ENCODE peak calls at places on chromosomes 12 and 14, in nine cellular contexts. Q, I, P, F, B, U, E, V and G are unnamed samples.
A peak's percentile ranks its signal among the peaks of the same experiment; 100 is the strongest.

GRCh38 chr12:47302111-47302597 is 222.4 kb upstream of the AMIGO2 start:
- DNase-seq in V (no peak), U (no peak), F (peak; percentile 22), B (no peak), P (peak; percentile 36), Q (no peak), I (no peak), E (no peak), G (no peak)

GRCh38 chr12:19127270-19127669 is 2.3 kb upstream of the PLEKHA5 start:
- DNase-seq in V (no peak), E (no peak), P (no peak), F (no peak), I (no peak), B (no peak), U (no peak), Q (no peak), G (no peak)

GRCh38 chr14:50871223-50871622 is 630 bp upstream of the ABHD12B start:
- DNase-seq in V (no peak), I (no peak), E (no peak), B (no peak), U (no peak), Q (no peak), P (no peak), F (no peak), G (no peak)

GRCh38 chr12:84919271-84919670 is 6.7 kb upstream of the SLC6A15 start:
- DNase-seq in P (no peak), I (no peak), F (no peak), E (no peak), B (no peak), V (no peak), Q (peak; percentile 80), U (no peak), G (no peak)

GRCh38 chr12:80189241-80189640 is 89.9 kb downstream of the OTOGL start:
- DNase-seq in Q (no peak), I (no peak), F (no peak), V (no peak), E (no peak), P (no peak), U (no peak), B (no peak), G (no peak)

GRCh38 chr12:52591521-52591920 is 9.7 kb downstream of the KRT72 start:
- DNase-seq in B (no peak), F (no peak), I (no peak), U (no peak), V (no peak), E (no peak), P (no peak), Q (no peak), G (no peak)

GRCh38 chr12:62214847-62215246 is 45.4 kb upstream of the USP15 start:
- DNase-seq in V (no peak), E (no peak), I (no peak), F (no peak), P (no peak), B (no peak), U (no peak), Q (peak; percentile 53), G (no peak)

GRCh38 chr14:103627073-103628025 is 1.7 kb upstream of the KLC1 start:
- DNase-seq in P (no peak), F (no peak), B (no peak), V (no peak), I (no peak), U (no peak), E (no peak), Q (no peak), G (no peak)

GRCh38 chr12:89529738-89530137 is 3.9 kb upstream of the POC1B start:
- DNase-seq in U (no peak), P (no peak), I (no peak), E (no peak), B (no peak), F (peak; percentile 43), Q (peak; percentile 64), V (no peak), G (no peak)

GRCh38 chr14:49895480-49895879 is 2.6 kb downstream of the ARF6 start:
- DNase-seq in V (no peak), Q (peak; percentile 38), B (no peak), F (no peak), I (no peak), E (no peak), P (no peak), U (no peak), G (no peak)

GRCh38 chr14:21408152-21408551 is 24.3 kb upstream of the SUPT16H start:
- DNase-seq in F (no peak), I (no peak), Q (peak; percentile 56), B (no peak), V (no peak), E (no peak), U (no peak), P (no peak), G (no peak)

DNA sequence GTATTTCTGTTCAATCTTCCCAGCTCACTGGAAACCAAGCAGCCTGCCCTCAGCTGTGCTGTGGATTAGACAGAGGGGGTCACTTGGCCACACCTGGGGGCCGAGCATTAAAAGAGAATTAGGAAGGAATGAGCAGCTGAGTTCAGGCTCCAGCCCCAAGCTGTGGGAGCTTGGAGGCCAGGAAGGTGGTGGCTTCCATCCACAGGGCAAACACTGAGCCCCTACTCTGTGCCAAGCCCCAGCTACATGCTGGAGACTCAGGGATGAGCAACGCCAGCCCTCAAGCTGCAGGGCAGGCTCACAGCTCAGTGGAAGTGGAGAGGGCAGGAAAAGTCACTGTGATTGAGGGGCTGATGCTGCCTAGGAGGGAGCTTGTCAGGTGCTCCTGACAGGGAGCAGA is 412.7 kb downstream of the BCL11B start:
- DNase-seq in F (no peak), P (no peak), I (no peak), E (no peak), V (no peak), Q (no peak), B (no peak), U (no peak), G (no peak)
- H3K27me3 ChIP-seq in F (no peaks in the 10 kb centered on the region), P (no peaks in the 10 kb centered on the region), I (peaks cover 18% of the 10 kb centered on the region), E (no peaks in the 10 kb centered on the region), V (no peaks in the 10 kb centered on the region), Q (peaks cover 2% of the 10 kb centered on the region), B (no peaks in the 10 kb centered on the region), U (no peaks in the 10 kb centered on the region), G (no peaks in the 10 kb centered on the region)

GRCh38 chr14:76500480-76500879 is 124.5 kb downstream of the ESRRB start:
- DNase-seq in B (peak; percentile 7), Q (no peak), I (no peak), U (no peak), F (no peak), P (no peak), V (no peak), E (no peak), G (no peak)

GRCh38 chr14:76501156-76501555 is 125.2 kb downstream of the ESRRB start:
- DNase-seq in E (no peak), I (no peak), F (no peak), B (peak; percentile 37), Q (no peak), V (no peak), U (no peak), P (no peak), G (no peak)

GRCh38 chr14:76499399-76499798 is 123.5 kb downstream of the ESRRB start:
- DNase-seq in U (no peak), P (no peak), V (no peak), I (no peak), E (no peak), F (no peak), B (no peak), Q (no peak), G (no peak)

GRCh38 chr14:76498976-76499375 is 123.0 kb downstream of the ESRRB start:
- DNase-seq in E (no peak), V (no peak), Q (no peak), F (no peak), P (no peak), B (peak; percentile 14), U (no peak), I (no peak), G (no peak)

GRCh38 chr14:76500011-76500410 is 124.1 kb downstream of the ESRRB start:
- DNase-seq in F (no peak), B (peak; percentile 84), U (no peak), E (no peak), Q (peak; percentile 7), V (no peak), I (peak; percentile 44), P (no peak), G (no peak)
- H3K27me3 ChIP-seq in F (no peaks in the 10 kb centered on the region), B (no peaks in the 10 kb centered on the region), U (no peaks in the 10 kb centered on the region), E (no peaks in the 10 kb centered on the region), Q (peaks cover 5% of the 10 kb centered on the region), V (no peaks in the 10 kb centered on the region), I (no peaks in the 10 kb centered on the region), P (no peaks in the 10 kb centered on the region), G (no peaks in the 10 kb centered on the region)

GRCh38 chr12:113500662-113501435 is 29.2 kb upstream of the LHX5 start:
- DNase-seq in E (no peak), B (no peak), P (no peak), Q (no peak), U (no peak), I (no peak), F (peak; percentile 87), V (no peak), G (no peak)

GRCh38 chr12:113497709-113498108 is 26.0 kb upstream of the LHX5 start:
- DNase-seq in P (no peak), U (no peak), B (no peak), I (no peak), V (no peak), E (no peak), F (no peak), Q (no peak), G (no peak)

DNA sequence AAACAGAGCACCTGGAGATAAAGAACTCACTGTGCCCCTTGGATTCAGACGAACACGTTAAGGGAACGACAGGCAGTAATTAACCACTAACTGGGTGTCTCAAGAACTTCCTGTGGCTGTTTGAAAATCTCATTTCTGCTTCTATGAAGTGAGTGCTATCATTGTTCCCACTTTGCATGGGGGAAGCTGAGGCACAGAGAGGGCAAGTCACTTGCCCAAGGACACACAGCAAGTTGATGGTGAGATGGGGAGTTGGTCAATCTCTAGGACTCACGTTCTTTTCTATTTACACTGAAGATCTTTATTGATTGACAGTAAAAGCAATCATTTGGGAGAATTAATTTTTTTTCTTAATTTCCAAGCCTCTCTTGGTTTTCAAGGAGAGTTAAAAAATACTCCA is 26.8 kb upstream of the LHX5 start:
- DNase-seq in I (no peak), B (no peak), F (no peak), P (no peak), U (no peak), V (no peak), Q (no peak), E (no peak), G (no peak)
- H3K27me3 ChIP-seq in I (peaks cover 42% of the 10 kb centered on the region), B (no peaks in the 10 kb centered on the region), F (peaks cover 1% of the 10 kb centered on the region), P (peaks cover 3% of the 10 kb centered on the region), U (no peaks in the 10 kb centered on the region), V (peaks cover 5% of the 10 kb centered on the region), Q (no peaks in the 10 kb centered on the region), E (peaks cover 6% of the 10 kb centered on the region), G (no peaks in the 10 kb centered on the region)

DNA sequence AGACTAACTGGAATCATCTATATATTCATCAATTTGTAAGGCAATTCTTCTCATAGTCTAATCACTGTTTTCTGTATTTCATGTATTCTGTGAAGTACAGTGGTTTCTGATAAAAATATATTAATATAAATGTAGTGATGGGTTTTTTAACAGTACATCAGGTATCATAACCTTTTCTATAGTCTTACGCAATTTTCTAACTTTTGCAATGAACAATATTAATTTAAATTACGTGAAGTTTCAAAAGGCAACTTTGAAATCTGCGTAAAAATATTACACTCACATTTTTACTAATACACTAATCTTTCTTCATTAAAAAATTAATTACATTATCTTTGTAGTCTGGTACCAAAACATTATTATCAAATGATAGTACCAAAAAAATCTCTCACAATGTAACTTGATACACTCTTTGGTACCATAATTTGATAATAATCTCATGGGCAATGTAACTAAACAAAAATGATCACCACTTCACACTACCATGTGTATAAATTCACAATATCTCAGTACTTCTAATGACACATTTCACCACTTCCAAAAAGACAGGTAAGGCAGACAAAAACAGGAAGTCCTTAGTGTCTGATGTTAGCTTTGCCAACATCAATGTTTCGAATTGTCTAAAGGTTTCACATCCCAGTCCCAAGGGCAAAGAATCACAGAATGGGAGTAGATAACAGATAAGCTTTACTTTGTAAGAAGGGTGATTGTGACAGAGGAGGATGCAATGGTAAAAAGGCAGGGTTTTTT is 8.7 kb downstream of the DNAI7 start:
- DNase-seq in Q (no peak), B (no peak), U (no peak), E (no peak), I (no peak), P (no peak), F (no peak), V (no peak), G (no peak)
- H3K27me3 ChIP-seq in Q (no peaks in the 10 kb centered on the region), B (no peaks in the 10 kb centered on the region), U (no peaks in the 10 kb centered on the region), E (no peaks in the 10 kb centered on the region), I (no peaks in the 10 kb centered on the region), P (no peaks in the 10 kb centered on the region), F (no peaks in the 10 kb centered on the region), V (no peaks in the 10 kb centered on the region), G (no peaks in the 10 kb centered on the region)